ENCODE peak calls at places on chromosomes 11 and 22, in six cellular contexts. C, L, F, Y, O and S are unnamed samples.
A peak's percentile ranks its signal among the peaks of the same experiment; 100 is the strongest.

GRCh38 chr11:38791346-38791961 is 2193.4 kb upstream of the RAG2 start:
- DNase-seq in C (peak; percentile 10), L (peak; percentile 67), F (peak; percentile 61), Y (peak; percentile 75), O (peak; percentile 78), S (peak; percentile 44)

GRCh38 chr11:120539681-120540369 is 28.3 kb downstream of the GRIK4 start:
- DNase-seq in C (no peak), L (no peak), F (peak; percentile 82), Y (peak; percentile 28), O (peak; percentile 39), S (no peak)

GRCh38 chr11:12185914-12186313 is 75.5 kb downstream of the MICAL2 start:
- DNase-seq in C (no peak), L (no peak), F (peak; percentile 94), Y (peak; percentile 70), O (no peak), S (no peak)

GRCh38 chr11:133927690-133928627 is 28.8 kb downstream of the IGSF9B start:
- DNase-seq in C (peak; percentile 27), L (peak; percentile 38), F (peak; percentile 57), Y (peak; percentile 35), O (peak; percentile 42), S (peak; percentile 77)

GRCh38 chr11:125588505-125588904 is 4.1 kb upstream of the STT3A start:
- DNase-seq in C (peak; percentile 14), L (no peak), F (peak; percentile 40), Y (no peak), O (peak; percentile 28), S (no peak)

GRCh38 chr11:127843483-127844396 is 743.6 kb downstream of the ETS1 start:
- DNase-seq in C (peak; percentile 57), L (peak; percentile 60), F (peak; percentile 56), Y (peak; percentile 61), O (peak; percentile 77), S (peak; percentile 93)

GRCh38 chr22:19648419-19648929 is 65.8 kb upstream of the SEPTIN5 start:
- DNase-seq in C (no peak), L (no peak), F (no peak), Y (peak; percentile 6), O (no peak), S (no peak)

GRCh38 chr11:126164781-126165180 is 46.7 kb downstream of the RPUSD4 start:
- DNase-seq in C (no peak), L (no peak), F (no peak), Y (no peak), O (no peak), S (no peak)

GRCh38 chr11:73274722-73275380 is 2.7 kb downstream of the P2RY6 start:
- DNase-seq in C (no peak), L (no peak), F (no peak), Y (no peak), O (no peak), S (no peak)

GRCh38 chr11:34439521-34440258 is 956 bp downstream of the CAT start:
- DNase-seq in C (no peak), L (no peak), F (no peak), Y (no peak), O (no peak), S (no peak)

GRCh38 chr11:57751676-57752253 is at the start of gene BTBD18:
- DNase-seq in C (no peak), L (no peak), F (peak; percentile 43), Y (peak; percentile 64), O (peak; percentile 69), S (no peak)

GRCh38 chr11:16193897-16194381 is 162.4 kb downstream of the SOX6 start:
- DNase-seq in C (no peak), L (no peak), F (peak; percentile 57), Y (no peak), O (no peak), S (no peak)

GRCh38 chr22:45997077-45997774 is 20.3 kb upstream of the WNT7B start:
- DNase-seq in C (peak; percentile 99), L (peak; percentile 84), F (peak; percentile 97), Y (peak; percentile 98), O (peak; percentile 43), S (no peak)

GRCh38 chr11:353315-353857 is 15.9 kb upstream of the B4GALNT4 start:
- DNase-seq in C (peak; percentile 88), L (peak; percentile 87), F (peak; percentile 70), Y (peak; percentile 84), O (peak; percentile 39), S (no peak)

GRCh38 chr22:50236731-50237409 is 8.0 kb downstream of the TUBGCP6 start:
- DNase-seq in C (no peak), L (no peak), F (no peak), Y (peak; percentile 27), O (peak; percentile 49), S (no peak)

GRCh38 chr11:110486176-110486575 is 56.4 kb downstream of the FDX1 start:
- DNase-seq in C (no peak), L (no peak), F (no peak), Y (no peak), O (no peak), S (no peak)

GRCh38 chr22:44920183-44920582 is 89.6 kb downstream of the PHF21B start:
- DNase-seq in C (no peak), L (no peak), F (no peak), Y (no peak), O (no peak), S (no peak)

GRCh38 chr11:8021920-8022319 is 34.8 kb downstream of the EIF3F start:
- DNase-seq in C (no peak), L (no peak), F (no peak), Y (no peak), O (no peak), S (no peak)

GRCh38 chr11:84558085-84558905 is 1068.8 kb downstream of the DLG2 start:
- DNase-seq in C (peak; percentile 9), L (peak; percentile 13), F (peak; percentile 51), Y (peak; percentile 64), O (peak; percentile 63), S (peak; percentile 8)

GRCh38 chr11:123729602-123730001 is 11.9 kb downstream of the ZNF202 start:
- DNase-seq in C (no peak), L (no peak), F (no peak), Y (no peak), O (no peak), S (no peak)

GRCh38 chr22:48365386-48365785 is 1462.3 kb downstream of the BRD1 start:
- DNase-seq in C (no peak), L (no peak), F (no peak), Y (no peak), O (no peak), S (no peak)

GRCh38 chr11:74641289-74641688 is 48.9 kb downstream of the POLD3 start:
- DNase-seq in C (no peak), L (no peak), F (no peak), Y (no peak), O (no peak), S (no peak)

GRCh38 chr11:118914178-118914918 is 11.4 kb downstream of the BCL9L start:
- DNase-seq in C (no peak), L (no peak), F (peak; percentile 39), Y (no peak), O (no peak), S (no peak)

GRCh38 chr22:26529345-26529744 is 17.1 kb upstream of the TFIP11 start:
- DNase-seq in C (peak; percentile 40), L (no peak), F (no peak), Y (no peak), O (peak; percentile 76), S (no peak)

GRCh38 chr22:32206774-32207758 is 2.2 kb upstream of the RFPL2 start:
- DNase-seq in C (no peak), L (no peak), F (peak; percentile 6), Y (peak; percentile 7), O (peak; percentile 49), S (no peak)

GRCh38 chr11:115636686-115637555 is 132.7 kb upstream of the CADM1 start:
- DNase-seq in C (no peak), L (no peak), F (no peak), Y (no peak), O (no peak), S (no peak)

GRCh38 chr11:71470956-71471355 is 18.0 kb downstream of the NADSYN1 start:
- DNase-seq in C (no peak), L (no peak), F (no peak), Y (no peak), O (no peak), S (no peak)

GRCh38 chr11:5228124-5228523 is 1.3 kb upstream of the HBB start:
- DNase-seq in C (no peak), L (no peak), F (no peak), Y (no peak), O (no peak), S (no peak)

GRCh38 chr11:69472766-69473519 is 8.5 kb upstream of the LINC01488 start:
- DNase-seq in C (no peak), L (no peak), F (no peak), Y (no peak), O (no peak), S (no peak)

GRCh38 chr11:32435152-32435480 is 223 bp downstream of the WT1 start:
- DNase-seq in C (no peak), L (no peak), F (no peak), Y (no peak), O (no peak), S (no peak)

GRCh38 chr11:108960498-108960897 is 295.6 kb downstream of the DDX10 start:
- DNase-seq in C (no peak), L (no peak), F (no peak), Y (no peak), O (peak; percentile 33), S (no peak)

GRCh38 chr11:78038697-78039313 is 15.7 kb upstream of the KCTD14 start:
- DNase-seq in C (no peak), L (no peak), F (peak; percentile 47), Y (no peak), O (peak; percentile 16), S (no peak)
- TF ChIP-seq CTCF in C (no peak), L (no peak), F (no peak), Y (no peak), O (no peak), S (no peak)

DNA sequence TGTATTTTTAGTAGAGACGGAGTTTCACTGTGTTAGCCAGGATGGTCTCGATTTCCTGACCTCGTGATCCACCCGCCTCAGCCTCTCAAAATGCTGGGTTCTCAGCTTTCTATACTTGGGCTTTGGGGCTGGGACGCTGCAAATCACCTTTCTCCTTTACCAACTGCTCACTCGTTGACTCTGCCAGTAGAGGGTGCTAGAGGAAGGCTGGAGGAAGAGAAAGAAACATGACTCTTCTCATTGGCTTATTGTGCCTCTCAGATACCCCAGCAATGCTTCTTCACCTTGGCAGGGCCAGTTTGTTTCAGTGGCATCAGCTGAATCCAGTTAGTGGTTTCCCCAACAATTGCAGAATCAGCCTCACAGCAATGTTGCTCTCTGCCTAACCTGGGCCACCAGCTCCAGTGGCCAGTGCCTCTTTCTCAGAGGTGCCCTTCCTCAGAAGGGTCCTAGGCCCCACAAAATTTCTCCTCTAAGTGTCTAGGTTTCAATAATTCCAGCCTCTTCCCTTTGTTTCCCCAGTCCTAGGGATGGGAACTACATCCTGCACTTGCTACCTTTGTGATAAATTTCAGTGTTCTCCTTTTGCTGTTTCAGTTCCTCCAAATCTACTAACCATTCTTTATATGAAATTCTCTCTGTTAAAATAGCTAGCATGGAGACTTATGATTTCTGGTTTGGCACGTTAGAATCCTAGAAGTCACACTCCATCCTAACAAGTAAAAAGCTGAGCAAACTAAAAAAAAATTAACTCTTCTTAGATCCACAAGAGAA is 71.5 kb upstream of the VSTM5 start:
- DNase-seq in C (peak; percentile 50), L (no peak), F (peak; percentile 64), Y (peak; percentile 66), O (peak; percentile 82), S (peak; percentile 40)
- TF ChIP-seq CTCF in C (peak; percentile 89), L (no peak), F (peak; percentile 87), Y (peak; percentile 92), O (peak; percentile 90), S (peak; percentile 68)

GRCh38 chr11:10654211-10655150 is 39.1 kb downstream of the IRAG1 start:
- DNase-seq in C (peak; percentile 58), L (no peak), F (peak; percentile 76), Y (peak; percentile 63), O (peak; percentile 76), S (no peak)
- TF ChIP-seq CTCF in C (peak; percentile 45), L (peak; percentile 44), F (peak; percentile 76), Y (peak; percentile 64), O (peak; percentile 64), S (peak; percentile 76)

GRCh38 chr11:25734592-25735211 is 597.2 kb upstream of the ANO3 start:
- DNase-seq in C (no peak), L (no peak), F (peak; percentile 22), Y (peak; percentile 36), O (peak; percentile 58), S (no peak)
- TF ChIP-seq CTCF in C (no peak), L (peak; percentile 8), F (peak; percentile 73), Y (peak; percentile 44), O (peak; percentile 51), S (peak; percentile 64)